ENCODE peak calls at places on chromosomes 11 and 22, in seven cellular contexts. M is IMR-90, V is neuronal stem cell, F is mesendoderm, I is mesenchymal stem cell, W is trophoblast cell, Q is H1. U is an unnamed sample.
A peak's percentile ranks its signal among the peaks of the same experiment; 100 is the strongest.

GRCh38 chr11:74278721-74279148 is 32.7 kb downstream of the P4HA3 start:
- DNase-seq in V (no peak), F (peak; percentile 22), M (peak; percentile 100), I (peak; percentile 88), W (no peak), Q (no peak), U (no peak)

GRCh38 chr11:71452354-71453020 is 516 bp upstream of the NADSYN1 start:
- DNase-seq in W (no peak), I (peak; percentile 17), F (peak; percentile 9), Q (no peak), M (peak; percentile 35), V (no peak), U (peak; percentile 52)

GRCh38 chr11:16410479-16410878 is 54.1 kb upstream of the SOX6 start:
- DNase-seq in M (no peak), I (no peak), V (no peak), Q (no peak), F (no peak), W (no peak), U (no peak)

GRCh38 chr11:88480217-88480616 is 142.7 kb upstream of the CTSC start:
- DNase-seq in W (peak; percentile 27), V (no peak), I (peak; percentile 56), F (no peak), Q (no peak), M (peak; percentile 86), U (no peak)

GRCh38 chr11:118380571-118380970 is 20.8 kb upstream of the ATP5MG start:
- DNase-seq in V (no peak), Q (no peak), F (peak; percentile 42), W (no peak), I (no peak), M (peak; percentile 1), U (no peak)

GRCh38 chr22:17792854-17793434 is 18.7 kb upstream of the BID start:
- DNase-seq in I (no peak), M (no peak), V (no peak), Q (no peak), W (peak; percentile 59), F (no peak), U (no peak)

GRCh38 chr11:102410382-102410784 is 42.2 kb downstream of the TMEM123 start:
- DNase-seq in I (peak; percentile 89), Q (no peak), F (peak; percentile 74), W (no peak), V (no peak), M (peak; percentile 62), U (no peak)

GRCh38 chr11:119920666-119921065 is 191.7 kb upstream of the NECTIN1 start:
- DNase-seq in W (no peak), V (no peak), I (no peak), Q (no peak), M (no peak), F (no peak), U (no peak)

GRCh38 chr22:22709719-22710445 is 65.5 kb downstream of the GGTLC2 start:
- DNase-seq in F (peak; percentile 57), Q (no peak), V (no peak), I (no peak), M (no peak), W (no peak), U (peak; percentile 79)

GRCh38 chr11:60561254-60561653 is 46.1 kb downstream of the MS4A13 start:
- DNase-seq in V (no peak), I (no peak), M (no peak), Q (no peak), F (no peak), W (no peak), U (no peak)

GRCh38 chr11:87870081-87870480 is 305.2 kb downstream of the RAB38 start:
- DNase-seq in F (no peak), V (no peak), I (no peak), W (no peak), M (peak; percentile 2), Q (no peak), U (no peak)

GRCh38 chr11:94036096-94036495 is 14.9 kb downstream of the HEPHL1 start:
- DNase-seq in W (no peak), V (no peak), Q (no peak), M (no peak), F (peak; percentile 1), I (no peak), U (no peak)

GRCh38 chr11:111826322-111826950 is 44.9 kb downstream of the ALG9 start:
- DNase-seq in V (no peak), W (no peak), Q (no peak), M (no peak), I (no peak), F (no peak), U (no peak)

GRCh38 chr11:91326751-91327150 is 897.9 kb upstream of the FAT3 start:
- DNase-seq in F (no peak), Q (no peak), M (no peak), I (no peak), W (no peak), V (no peak), U (no peak)

GRCh38 chr11:57205046-57205671 is 23.4 kb downstream of the LRRC55 start:
- DNase-seq in V (no peak), W (peak; percentile 84), I (no peak), M (peak; percentile 62), Q (no peak), F (peak; percentile 79), U (peak; percentile 57)

GRCh38 chr11:93729129-93729616 is 12.1 kb downstream of the TAF1D start:
- DNase-seq in F (no peak), V (no peak), M (no peak), I (no peak), W (no peak), Q (no peak), U (no peak)

GRCh38 chr22:36922097-36922608 is 8.7 kb downstream of the CSF2RB start:
- DNase-seq in M (no peak), Q (no peak), I (no peak), W (peak; percentile 89), V (no peak), F (peak; percentile 54), U (peak; percentile 59)

GRCh38 chr11:108319541-108320145 is 96.8 kb downstream of the ATM start:
- DNase-seq in I (no peak), V (no peak), W (no peak), F (no peak), Q (no peak), M (peak; percentile 56), U (no peak)

GRCh38 chr22:27755521-27756211 is 45.9 kb downstream of the MN1 start:
- DNase-seq in W (no peak), V (no peak), Q (no peak), F (no peak), I (no peak), M (no peak), U (no peak)

GRCh38 chr22:27754247-27754887 is 47.2 kb downstream of the MN1 start:
- DNase-seq in W (no peak), F (no peak), Q (no peak), V (no peak), M (no peak), I (no peak), U (no peak)

GRCh38 chr22:27757928-27758525 is 43.5 kb downstream of the MN1 start:
- DNase-seq in Q (no peak), F (no peak), V (no peak), W (no peak), I (no peak), M (no peak), U (no peak)

GRCh38 chr22:27754888-27755480 is 46.6 kb downstream of the MN1 start:
- DNase-seq in Q (no peak), W (no peak), M (no peak), V (no peak), F (no peak), I (no peak), U (no peak)

DNA sequence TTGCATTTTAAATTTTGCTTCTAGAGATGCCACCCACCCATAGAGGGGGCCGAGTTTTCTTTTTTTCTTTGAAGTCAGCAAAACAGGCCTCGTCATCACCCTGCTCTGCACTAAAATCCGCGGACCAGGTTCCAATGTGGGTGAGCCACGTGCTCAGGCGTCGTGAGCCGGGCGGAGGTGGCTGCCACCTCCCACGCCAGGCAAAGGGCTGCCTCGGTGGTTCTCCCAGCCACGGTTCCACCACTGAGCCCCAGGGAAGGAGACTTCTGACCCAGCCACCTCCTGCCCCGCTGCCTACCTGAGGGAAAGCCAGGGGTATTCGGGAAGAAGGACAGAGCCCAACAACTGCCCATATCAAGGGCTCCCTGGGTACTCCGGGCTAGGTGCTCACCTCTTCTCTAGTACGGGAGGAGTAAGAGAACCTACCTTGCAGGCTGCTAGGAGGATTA is 45.3 kb downstream of the MN1 start:
- DNase-seq in V (no peak), M (no peak), W (no peak), I (no peak), F (no peak), Q (no peak), U (no peak)
- H2BK5ac ChIP-seq in V (no peak overlapping the region), M (no peak overlapping the region), W (no peak overlapping the region), I (no peak overlapping the region), F (no peak overlapping the region), Q (no peak overlapping the region), U (no peak overlapping the region)

DNA sequence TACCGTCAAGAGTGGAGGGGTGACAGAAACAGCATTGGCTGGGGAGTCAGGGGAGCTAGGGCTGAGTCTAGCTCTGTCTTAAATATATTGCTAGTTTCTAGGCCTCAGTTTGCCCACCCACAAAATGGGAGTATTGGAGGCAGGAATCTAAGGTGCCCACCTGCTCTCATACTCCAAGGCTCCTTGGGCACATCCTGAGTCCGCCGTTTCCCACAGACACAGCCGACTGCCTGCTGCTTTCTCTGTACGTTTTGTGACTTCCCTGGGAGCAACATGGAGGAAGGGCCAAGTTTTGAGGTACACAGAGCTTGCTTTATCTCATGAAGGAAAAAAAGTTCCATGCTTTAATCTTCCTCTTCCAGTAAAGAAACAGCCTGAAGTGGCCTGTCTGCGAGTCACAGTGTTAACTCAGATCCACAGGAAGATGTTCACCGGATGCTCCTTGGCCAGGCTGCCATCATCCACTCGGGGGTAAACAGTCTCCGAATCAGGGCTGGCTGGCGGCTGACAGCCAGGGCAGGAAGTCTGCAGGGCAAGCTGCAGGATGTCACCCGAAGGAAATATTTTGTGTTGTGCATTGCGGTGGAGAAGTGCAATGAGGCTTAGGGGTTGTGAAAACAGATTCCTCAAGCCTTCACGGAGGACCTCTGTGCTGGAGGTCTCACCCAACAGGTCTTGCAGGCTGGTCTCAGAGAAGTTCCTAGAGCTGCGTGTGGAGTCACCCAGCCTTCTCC is 11.1 kb upstream of the CERK start:
- DNase-seq in V (no peak), I (peak; percentile 73), Q (no peak), W (peak; percentile 54), F (no peak), M (peak; percentile 49), U (no peak)
- H3K4me1 ChIP-seq in V (peaks cover 3% of the 10 kb centered on the region), I (peaks cover 23% of the 10 kb centered on the region), Q (no peaks in the 10 kb centered on the region), W (peaks cover 27% of the 10 kb centered on the region), F (no peaks in the 10 kb centered on the region), M (peaks cover 29% of the 10 kb centered on the region), U (no peaks in the 10 kb centered on the region)

GRCh38 chr11:46105134-46105628 is 16.1 kb downstream of the PHF21A start:
- DNase-seq in I (no peak), V (no peak), M (no peak), F (peak; percentile 23), Q (no peak), W (no peak), U (no peak)
- H3K9ac ChIP-seq in I (peak overlapping the region; percentile 40), V (no peak overlapping the region), M (no peak overlapping the region), F (no peak overlapping the region), Q (no peak overlapping the region), W (no peak overlapping the region), U (no peak overlapping the region)

DNA sequence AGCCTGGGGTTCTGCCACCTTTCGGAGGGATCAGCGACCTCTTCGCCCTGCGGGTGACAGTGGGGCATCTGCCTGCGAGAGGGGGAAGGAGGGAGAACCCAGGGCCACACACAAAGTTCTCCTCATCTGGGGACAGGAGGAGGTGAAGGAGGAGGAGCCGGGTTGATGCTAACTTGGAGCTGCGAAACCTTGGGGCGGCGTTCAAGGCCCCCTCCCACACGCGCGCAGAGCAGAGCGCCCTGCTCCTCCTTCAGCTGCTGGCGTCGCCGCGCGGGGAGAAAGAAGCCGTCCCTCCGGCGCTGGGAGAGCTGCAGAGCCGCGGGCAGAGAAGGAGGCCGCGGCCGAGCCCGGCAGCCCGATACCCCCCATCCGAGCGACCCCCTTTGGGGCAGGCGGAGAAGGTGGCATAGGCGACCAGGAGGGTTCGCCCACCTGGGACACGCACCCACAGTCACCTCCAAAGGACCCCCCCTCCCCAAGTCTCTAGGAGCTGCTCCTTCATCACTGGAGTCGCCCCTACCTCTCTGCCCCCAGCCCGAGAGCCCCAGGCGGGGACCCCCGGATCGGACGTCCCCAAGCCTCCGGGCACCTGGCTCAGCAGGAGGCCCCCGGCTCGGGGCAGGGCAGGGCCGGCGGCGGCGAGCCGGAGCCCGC is at the start of gene RASD2:
- DNase-seq in F (peak; percentile 54), Q (no peak), W (no peak), V (no peak), I (peak; percentile 51), M (peak; percentile 19), U (peak; percentile 65)
- H2BK5ac ChIP-seq in F (no peak within 1 kb of the TSS), Q (peak within 1 kb of the TSS; percentile 44), W (no peak within 1 kb of the TSS), V (no peak within 1 kb of the TSS), I (no peak within 1 kb of the TSS), M (peak within 1 kb of the TSS; percentile 54), U (no peak within 1 kb of the TSS)

U was measured in H9.